ENCODE peak calls at places on chromosomes 4 and X, in six cellular contexts. D is H1, O is K562, L is SK-N-SH, K is GM12878, T is HepG2. W is an unnamed sample.

GRCh38 chr4:39706334-39706733 is 8.4 kb downstream of the UBE2K start:
- DNase-seq in D (peak), O (no peak), L (no peak), K (no peak), T (peak), W (no peak)

GRCh38 chrX:66728818-66729271 is 90.0 kb upstream of the EDA2R start:
- DNase-seq in D (peak), O (peak), L (peak), K (no peak), T (peak), W (peak)

GRCh38 chr4:15888515-15888914 is 50.0 kb downstream of the FGFBP1 start:
- DNase-seq in D (no peak), O (no peak), L (no peak), K (no peak), T (no peak), W (no peak)

GRCh38 chrX:132631579-132632232 is 142.9 kb upstream of the MBNL3 start:
- DNase-seq in D (no peak), O (peak), L (peak), K (no peak), T (peak), W (no peak)

GRCh38 chr4:53068755-53069154 is 206.6 kb downstream of the RASL11B start:
- DNase-seq in D (no peak), O (no peak), L (no peak), K (no peak), T (peak), W (no peak)

GRCh38 chr4:77617203-77617602 is 11.6 kb downstream of the CXCL13 start:
- DNase-seq in D (no peak), O (no peak), L (no peak), K (no peak), T (no peak), W (no peak)

GRCh38 chrX:1462596-1463251 is 10.0 kb upstream of the ASMTL start:
- DNase-seq in D (peak), O (no peak), L (no peak), K (no peak), T (no peak), W (peak)

GRCh38 chr4:105978684-105979296 is 83.5 kb downstream of the NPNT start:
- DNase-seq in D (no peak), O (no peak), L (no peak), K (no peak), T (no peak), W (no peak)

GRCh38 chr4:76665139-76665538 is 230.1 kb downstream of the SHROOM3 start:
- DNase-seq in D (no peak), O (no peak), L (no peak), K (no peak), T (no peak), W (no peak)

GRCh38 chr4:114615435-114615834 is 16.8 kb downstream of the UGT8 start:
- DNase-seq in D (no peak), O (no peak), L (no peak), K (no peak), T (peak), W (no peak)

GRCh38 chrX:53494427-53494826 is 60.3 kb upstream of the HSD17B10 start:
- DNase-seq in D (no peak), O (no peak), L (peak), K (no peak), T (no peak), W (no peak)

GRCh38 chrX:101450951-101451350 is 34.3 kb upstream of the ARMCX4 start:
- DNase-seq in D (no peak), O (no peak), L (no peak), K (no peak), T (no peak), W (peak)

GRCh38 chr4:164874791-164875190 is 2.2 kb upstream of the APELA start:
- DNase-seq in D (no peak), O (no peak), L (no peak), K (no peak), T (no peak), W (no peak)

GRCh38 chr4:153566751-153567150 is 100.6 kb downstream of the TMEM131L start:
- DNase-seq in D (no peak), O (no peak), L (no peak), K (no peak), T (no peak), W (no peak)

GRCh38 chr4:95170176-95170575 is 378.6 kb downstream of the UNC5C start:
- DNase-seq in D (no peak), O (no peak), L (no peak), K (no peak), T (no peak), W (no peak)

GRCh38 chr4:7677799-7678301 is 243.1 kb upstream of the PSAPL1 start:
- DNase-seq in D (no peak), O (no peak), L (peak), K (no peak), T (no peak), W (no peak)

GRCh38 chr4:94221930-94222329 is 14.3 kb downstream of the SMARCAD1 start:
- DNase-seq in D (no peak), O (no peak), L (no peak), K (no peak), T (no peak), W (no peak)

GRCh38 chr4:82802906-82803305 is 4.3 kb upstream of the SCD5 start:
- DNase-seq in D (no peak), O (no peak), L (no peak), K (no peak), T (no peak), W (no peak)

GRCh38 chrX:150365953-150366911 is 3.1 kb downstream of the MAMLD1 start:
- DNase-seq in D (peak), O (peak), L (no peak), K (no peak), T (no peak), W (no peak)

GRCh38 chr4:6942238-6942800 is 32.7 kb downstream of the TBC1D14 start:
- DNase-seq in D (no peak), O (peak), L (no peak), K (peak), T (no peak), W (peak)

GRCh38 chr4:86894465-86894864 is 2.2 kb upstream of the C4orf36 start:
- DNase-seq in D (no peak), O (no peak), L (no peak), K (no peak), T (no peak), W (no peak)

GRCh38 chrX:9374537-9374936 is 90.3 kb upstream of the TBL1X start:
- DNase-seq in D (no peak), O (no peak), L (no peak), K (no peak), T (no peak), W (no peak)

GRCh38 chr4:94757192-94758140 is at the start of gene BMPR1B:
- DNase-seq in D (peak), O (no peak), L (peak), K (no peak), T (no peak), W (no peak)

GRCh38 chr4:16198271-16198670 is 28.0 kb downstream of the TAPT1 start:
- DNase-seq in D (no peak), O (no peak), L (no peak), K (no peak), T (no peak), W (no peak)

GRCh38 chrX:43605351-43605750 is 50.7 kb upstream of the MAOA start:
- DNase-seq in D (no peak), O (no peak), L (no peak), K (no peak), T (no peak), W (no peak)

GRCh38 chrX:43604753-43605152 is 51.3 kb upstream of the MAOA start:
- DNase-seq in D (no peak), O (no peak), L (no peak), K (no peak), T (no peak), W (no peak)
- H3K4me3 ChIP-seq in D (no peak), O (no peak), L (no peak), K (no peak), T (no peak), W (no peak)

DNA sequence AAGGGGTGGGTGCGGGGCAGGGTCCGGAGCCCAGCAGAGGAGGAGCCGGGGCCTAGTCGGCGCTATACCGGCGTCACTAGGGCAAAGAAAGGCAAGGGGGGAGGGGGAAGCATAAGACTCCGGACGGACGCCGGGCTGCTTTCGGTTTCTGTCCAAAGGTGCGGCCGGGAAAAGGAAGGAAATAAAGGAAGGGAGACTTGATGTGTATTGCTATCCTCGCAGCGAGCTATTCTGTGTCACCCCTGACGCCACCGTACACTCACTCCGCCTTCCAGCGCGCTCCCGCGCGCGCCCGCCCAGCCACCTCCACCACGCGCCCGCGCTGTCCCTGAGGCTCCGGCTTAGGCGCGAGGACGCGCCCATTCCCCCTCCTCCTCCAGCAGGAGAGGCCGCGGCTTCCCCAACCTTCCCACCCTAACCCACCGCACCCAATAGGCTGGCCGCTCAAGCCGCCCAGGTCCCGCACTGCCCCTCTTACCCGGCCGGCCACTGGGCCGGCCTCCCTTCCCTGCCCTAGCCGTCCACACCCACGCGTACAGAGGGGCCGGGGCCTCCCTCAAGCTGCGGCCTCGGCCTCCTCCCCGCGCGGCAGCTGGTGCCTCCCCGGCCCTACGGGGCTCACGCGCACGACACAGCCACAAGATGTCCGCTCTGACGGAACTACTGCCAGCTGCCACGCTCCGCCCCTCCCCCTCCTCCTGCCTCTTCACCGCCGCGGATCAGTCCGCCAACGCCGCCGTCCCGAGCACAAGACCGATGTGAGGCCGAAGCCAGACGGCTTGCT is at the start of gene UBE2D3:
- DNase-seq in D (peak), O (peak), L (peak), K (peak), T (peak), W (peak)
- TF ChIP-seq CTCF in D (no peak), O (peak), L (no peak), K (peak), T (peak), W (no peak)

GRCh38 chr4:66062044-66062443 is 391.8 kb upstream of the EPHA5 start:
- DNase-seq in D (no peak), O (no peak), L (no peak), K (no peak), T (no peak), W (no peak)
- TF ChIP-seq GABPA in D (no peak), O (no peak), L (no peak), K (no peak), T (no peak), W (no peak)

GRCh38 chr4:138555107-138555506 is 313.0 kb upstream of the SLC7A11 start:
- DNase-seq in D (no peak), O (no peak), L (no peak), K (no peak), T (no peak), W (no peak)

GRCh38 chr4:138555584-138555983 is 313.4 kb upstream of the SLC7A11 start:
- DNase-seq in D (no peak), O (no peak), L (no peak), K (no peak), T (peak), W (peak)

GRCh38 chr4:138558886-138559285 is 316.7 kb upstream of the SLC7A11 start:
- DNase-seq in D (no peak), O (no peak), L (no peak), K (no peak), T (no peak), W (no peak)

GRCh38 chr4:138553001-138553845 is 311.1 kb upstream of the SLC7A11 start:
- DNase-seq in D (no peak), O (no peak), L (no peak), K (no peak), T (no peak), W (no peak)
- H3K4me3 ChIP-seq in D (no peak), O (no peak), L (no peak), K (no peak), T (no peak), W (no peak)

DNA sequence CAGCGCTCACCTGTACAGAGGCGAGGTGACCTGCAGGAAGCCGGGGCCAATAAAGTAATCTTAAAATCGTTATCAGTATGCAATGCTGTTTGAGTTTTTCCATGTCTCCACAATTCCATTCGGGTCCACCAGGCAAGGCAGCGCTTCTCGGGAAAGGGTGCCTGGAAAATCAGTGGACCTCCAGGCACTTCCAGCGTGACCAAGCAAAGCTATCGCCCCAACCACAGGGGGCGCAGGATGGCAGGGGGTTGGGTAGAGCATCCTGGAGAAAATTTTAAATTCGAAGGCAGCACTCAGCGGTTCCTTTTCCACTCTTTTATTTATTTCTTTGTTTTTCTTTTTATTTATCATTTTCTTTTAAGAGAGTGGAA is 5.4 kb upstream of the SOX3 start:
- DNase-seq in D (peak), O (no peak), L (peak), K (no peak), T (no peak), W (no peak)
- TF ChIP-seq CTCF in D (peak), O (no peak), L (no peak), K (no peak), T (no peak), W (no peak)

DNA sequence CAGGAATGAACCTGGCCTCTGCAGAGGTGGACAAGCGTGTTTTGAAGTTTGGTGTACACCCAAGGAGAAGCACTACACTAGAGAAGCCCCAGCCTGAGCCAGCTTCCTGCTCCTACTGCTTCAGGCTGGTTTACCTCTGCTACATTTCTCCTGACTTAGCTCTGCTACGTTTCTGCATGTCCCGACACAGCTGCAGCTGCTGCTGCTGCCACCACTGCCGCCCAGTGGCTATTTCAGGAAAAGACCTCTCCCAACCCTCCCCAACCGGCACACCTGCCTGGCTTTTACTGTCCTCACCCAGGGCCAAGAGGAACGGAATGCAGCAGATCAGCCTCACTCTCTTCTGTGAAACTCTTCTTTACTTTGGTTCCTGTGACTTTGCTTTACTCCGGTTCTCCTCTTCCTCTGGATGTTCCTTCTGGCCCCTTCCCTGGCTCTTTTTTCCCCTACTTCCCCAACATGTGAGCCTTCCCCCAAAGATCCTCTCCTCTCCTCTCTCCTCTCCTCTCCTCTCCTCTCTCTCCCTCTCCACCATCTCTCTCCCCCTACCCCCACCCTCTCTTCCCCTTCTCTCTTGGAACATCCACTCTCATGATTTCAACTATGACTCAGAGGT is 3.1 kb upstream of the P2RY4 start:
- DNase-seq in D (peak), O (peak), L (peak), K (no peak), T (peak), W (no peak)
- TF ChIP-seq GABPA in D (no peak), O (no peak), L (no peak), K (no peak), T (no peak), W (no peak)

GRCh38 chrX:49103637-49104036 is 19.9 kb downstream of the GPKOW start:
- DNase-seq in D (no peak), O (no peak), L (no peak), K (no peak), T (peak), W (no peak)

GRCh38 chrX:49106296-49106695 is 17.2 kb downstream of the GPKOW start:
- DNase-seq in D (no peak), O (no peak), L (no peak), K (no peak), T (no peak), W (no peak)

GRCh38 chrX:49102221-49102620 is 21.3 kb downstream of the GPKOW start:
- DNase-seq in D (no peak), O (no peak), L (no peak), K (no peak), T (peak), W (no peak)

GRCh38 chrX:49100704-49101628 is 21.3 kb upstream of the WDR45 start:
- DNase-seq in D (peak), O (peak), L (peak), K (peak), T (peak), W (peak)

GRCh38 chrX:49101629-49101984 is 21.9 kb upstream of the WDR45 start:
- DNase-seq in D (no peak), O (peak), L (no peak), K (no peak), T (no peak), W (no peak)
- H3K4me3 ChIP-seq in D (peak), O (peak), L (peak), K (peak), T (peak), W (peak)

W was measured in HL-60.